ENCODE peak calls at places on chromosomes 1 and 21, in five cellular contexts. X is GM12878, Y is K562, C is HepG2, P is HCT116. O is an unnamed sample. For H4K20me1, the result is how much of the 10 kb centered on the place peaks cover.

GRCh38 chr1:60876952-60877351 is 205.4 kb upstream of the NFIA start:
- DNase-seq in P (no peak), Y (no peak), X (no peak), C (no peak), O (no peak)

GRCh38 chr1:181033128-181033798 is 520 bp upstream of the MR1 start:
- DNase-seq in Y (peak), P (peak), C (no peak), X (peak), O (no peak)

GRCh38 chr1:27416387-27417111 is 24.1 kb downstream of the GPR3 start:
- DNase-seq in X (peak), P (peak), Y (peak), C (peak), O (no peak)

GRCh38 chr1:169460193-169460833 is 25.4 kb downstream of the SLC19A2 start:
- DNase-seq in X (no peak), P (no peak), Y (no peak), C (no peak), O (peak)

GRCh38 chr21:35711661-35712060 is 348.7 kb downstream of the SETD4 start:
- DNase-seq in Y (no peak), X (no peak), P (no peak), C (no peak), O (no peak)

GRCh38 chr21:26449161-26449560 is 123.9 kb downstream of the CYYR1 start:
- DNase-seq in C (no peak), Y (no peak), P (no peak), X (no peak), O (no peak)

GRCh38 chr1:168879906-168880734 is 151.1 kb upstream of the DPT start:
- DNase-seq in C (no peak), P (no peak), X (no peak), Y (no peak), O (no peak)

GRCh38 chr1:189597083-189597482 is 880.6 kb downstream of the BRINP3 start:
- DNase-seq in X (no peak), P (no peak), Y (no peak), C (no peak), O (no peak)

GRCh38 chr1:26411624-26412074 is 1.0 kb downstream of the LIN28A start:
- DNase-seq in Y (no peak), C (no peak), X (no peak), P (no peak), O (no peak)

GRCh38 chr1:19344372-19344810 is 32.3 kb downstream of the SLC66A1 start:
- DNase-seq in X (no peak), P (no peak), Y (peak), C (peak), O (peak)

GRCh38 chr1:45359882-45360513 is 19.8 kb upstream of the MUTYH start:
- DNase-seq in Y (peak), X (no peak), C (peak), P (no peak), O (no peak)

GRCh38 chr1:4626560-4627319 is 27.7 kb upstream of the AJAP1 start:
- DNase-seq in C (no peak), X (no peak), Y (no peak), P (no peak), O (no peak)

GRCh38 chr1:170836146-170836545 is 99.2 kb upstream of the MROH9 start:
- DNase-seq in X (no peak), P (no peak), Y (no peak), C (no peak), O (no peak)

GRCh38 chr1:1616045-1616821 is 933 bp downstream of the MIB2 start:
- DNase-seq in Y (peak), P (no peak), X (no peak), C (no peak), O (no peak)

GRCh38 chr21:43809853-43810504 is 20.6 kb downstream of the RRP1 start:
- DNase-seq in P (no peak), X (no peak), C (no peak), Y (no peak), O (no peak)

GRCh38 chr1:27372808-27373690 is 1.6 kb downstream of the FCN3 start:
- DNase-seq in X (no peak), C (no peak), Y (peak), P (no peak), O (peak)

DNA sequence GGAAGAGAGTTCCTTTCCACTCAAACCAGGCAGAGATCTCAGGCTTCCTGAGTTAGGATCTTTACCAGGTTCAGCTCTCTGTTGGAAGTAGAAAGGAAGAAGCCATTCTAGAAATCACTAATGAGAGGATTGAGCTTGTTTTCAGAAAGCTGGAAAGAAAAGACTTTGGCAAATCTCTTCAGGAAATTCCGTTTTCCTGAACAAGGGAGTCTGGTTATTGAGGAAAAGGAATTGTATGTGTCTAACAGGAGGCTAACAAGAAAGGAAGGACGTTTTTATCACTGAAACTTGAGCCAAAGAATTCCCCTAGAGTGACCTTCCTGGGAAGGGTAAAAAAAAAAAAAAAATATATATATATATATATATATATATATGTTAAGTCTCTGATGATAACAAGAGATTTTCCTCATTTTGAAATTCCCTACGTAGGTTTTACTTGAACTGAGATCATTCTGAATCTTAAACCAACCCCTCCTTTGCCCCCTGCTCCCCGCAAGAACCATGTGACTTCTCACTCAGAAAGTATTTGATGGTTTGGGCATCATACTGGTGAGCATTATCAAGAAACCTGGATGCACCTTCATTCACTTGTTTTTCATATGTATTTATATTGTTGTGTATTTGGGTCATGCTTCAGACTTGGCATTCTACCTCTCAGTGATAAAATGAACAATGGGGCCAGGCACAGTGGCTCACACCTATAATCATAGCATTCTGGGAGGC is 98.4 kb upstream of the BMP8A start:
- DNase-seq in X (no peak), P (no peak), Y (no peak), C (no peak), O (no peak)
- H4K20me1 ChIP-seq in X (under half), P (under half), Y (under half), C (under half), O (under half)

GRCh38 chr1:193013707-193014106 is 45.5 kb downstream of the UCHL5 start:
- DNase-seq in P (no peak), C (no peak), X (no peak), Y (no peak), O (no peak)
- TF ChIP-seq SRF in P (no peak), C (no peak), X (no peak), Y (no peak), O (no peak)

GRCh38 chr1:52034050-52034384 is 407 bp upstream of the KTI12 start:
- DNase-seq in X (no peak), P (no peak), Y (no peak), C (no peak), O (no peak)
- TF ChIP-seq POLR2AphosphoS5 in X (no peak), P (no peak), Y (no peak), C (no peak), O (no peak)

DNA sequence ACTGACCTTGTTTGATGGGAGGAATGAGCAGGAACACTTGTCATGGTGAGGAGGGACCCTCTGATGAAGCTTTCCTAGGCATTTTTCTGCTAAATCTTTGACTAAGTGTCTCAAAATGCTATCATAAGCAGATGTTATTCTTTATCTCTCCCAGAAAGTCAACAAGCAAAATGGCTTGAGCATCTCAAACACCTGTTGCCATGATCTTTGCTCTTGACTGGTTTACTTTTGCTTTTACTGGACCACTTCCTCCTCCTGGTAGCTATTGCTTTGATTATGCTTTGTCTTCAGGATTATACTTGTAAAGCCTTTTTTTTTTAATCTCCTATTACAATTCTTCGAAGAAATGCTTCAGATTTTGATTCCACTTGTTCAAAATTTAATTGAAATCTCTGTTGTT is 157.4 kb downstream of the GPR52 start:
- DNase-seq in Y (no peak), X (no peak), C (no peak), P (no peak), O (no peak)
- H4K20me1 ChIP-seq in Y (under half), X (under half), C (under half), P (under half), O (under half)

DNA sequence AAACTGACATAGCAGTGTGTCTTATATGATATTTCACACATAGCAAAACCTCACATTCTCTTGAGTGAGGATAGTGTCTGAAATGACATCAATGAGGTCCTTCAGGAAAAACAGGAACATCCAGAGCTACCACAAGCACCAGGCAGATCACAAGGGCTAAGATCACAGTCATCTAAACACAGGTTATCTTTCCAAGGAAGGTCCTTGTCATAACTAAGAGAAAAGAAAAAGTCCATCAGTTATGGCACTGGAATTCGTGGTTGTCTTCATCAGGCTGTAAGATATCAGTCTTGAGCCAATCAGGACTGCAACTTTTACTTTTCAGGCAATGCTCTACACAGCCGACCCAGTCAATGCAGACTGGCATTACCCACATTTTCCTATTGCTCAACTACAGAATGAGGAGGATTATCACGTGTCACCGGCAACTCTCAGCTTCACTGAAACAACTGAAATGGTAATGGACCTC is 26.4 kb downstream of the SORT1 start:
- DNase-seq in Y (no peak), X (no peak), C (no peak), P (no peak), O (no peak)
- TF ChIP-seq SRF in Y (no peak), X (no peak), C (no peak), P (no peak), O (no peak)

O was measured in H1.